ENCODE peak calls at places on chromosomes 2 and 18, in five cellular contexts. One of them, this sample, is unnamed. For H3K36me3 and H3K27me3, the result is how much of the 10 kb centered on the place peaks cover.

GRCh38 chr2:12202702-12203101 is 456.3 kb downstream of the LPIN1 start:
- DNase-seq in CD8-positive, alpha-beta T cell: no peak
- DNase-seq in fibroblast of lung: peak
- DNase-seq in Panc1: no peak
- DNase-seq in body of pancreas: peak
- DNase-seq in this sample: no peak

GRCh38 chr18:61854578-61854977 is 38.2 kb downstream of the RNF152 start:
- DNase-seq in CD8-positive, alpha-beta T cell: no peak
- DNase-seq in fibroblast of lung: peak
- DNase-seq in Panc1: no peak
- DNase-seq in body of pancreas: no peak
- DNase-seq in this sample: no peak

GRCh38 chr2:233092446-233093438 is 32.6 kb downstream of the INPP5D start:
- DNase-seq in CD8-positive, alpha-beta T cell: no peak
- DNase-seq in fibroblast of lung: no peak
- DNase-seq in Panc1: no peak
- DNase-seq in body of pancreas: no peak
- DNase-seq in this sample: no peak

GRCh38 chr2:173051463-173051862 is 24.2 kb upstream of the MAP3K20 start:
- DNase-seq in CD8-positive, alpha-beta T cell: no peak
- DNase-seq in fibroblast of lung: no peak
- DNase-seq in Panc1: no peak
- DNase-seq in body of pancreas: no peak
- DNase-seq in this sample: no peak

GRCh38 chr2:109612991-109613921 is 510 bp downstream of the SEPTIN10 start:
- DNase-seq in CD8-positive, alpha-beta T cell: no peak
- DNase-seq in fibroblast of lung: peak
- DNase-seq in Panc1: no peak
- DNase-seq in body of pancreas: peak
- DNase-seq in this sample: no peak

GRCh38 chr2:192570786-192571185 is 376.1 kb upstream of the TMEFF2 start:
- DNase-seq in CD8-positive, alpha-beta T cell: no peak
- DNase-seq in fibroblast of lung: no peak
- DNase-seq in Panc1: no peak
- DNase-seq in body of pancreas: no peak
- DNase-seq in this sample: no peak

GRCh38 chr2:28011322-28011737 is 120.8 kb downstream of the BABAM2 start:
- DNase-seq in CD8-positive, alpha-beta T cell: no peak
- DNase-seq in fibroblast of lung: no peak
- DNase-seq in Panc1: no peak
- DNase-seq in body of pancreas: no peak
- DNase-seq in this sample: no peak

GRCh38 chr2:1091895-1092585 is 141.4 kb downstream of the SNTG2 start:
- DNase-seq in CD8-positive, alpha-beta T cell: no peak
- DNase-seq in fibroblast of lung: no peak
- DNase-seq in Panc1: no peak
- DNase-seq in body of pancreas: no peak
- DNase-seq in this sample: no peak

GRCh38 chr2:36713300-36713699 is 16.8 kb downstream of the VIT start:
- DNase-seq in CD8-positive, alpha-beta T cell: no peak
- DNase-seq in fibroblast of lung: no peak
- DNase-seq in Panc1: no peak
- DNase-seq in body of pancreas: no peak
- DNase-seq in this sample: no peak

GRCh38 chr2:230068658-230069080 is at the start of gene SLC16A14:
- DNase-seq in CD8-positive, alpha-beta T cell: peak
- DNase-seq in fibroblast of lung: peak
- DNase-seq in Panc1: peak
- DNase-seq in body of pancreas: peak
- DNase-seq in this sample: peak

GRCh38 chr2:197800091-197800490 is 4.3 kb upstream of the PLCL1 start:
- DNase-seq in CD8-positive, alpha-beta T cell: no peak
- DNase-seq in fibroblast of lung: no peak
- DNase-seq in Panc1: no peak
- DNase-seq in body of pancreas: no peak
- DNase-seq in this sample: no peak

GRCh38 chr2:33029459-33029858 is 82.7 kb downstream of the LTBP1 start:
- DNase-seq in CD8-positive, alpha-beta T cell: no peak
- DNase-seq in fibroblast of lung: no peak
- DNase-seq in Panc1: no peak
- DNase-seq in body of pancreas: no peak
- DNase-seq in this sample: no peak

GRCh38 chr18:24992491-24992890 is 359.5 kb downstream of the ZNF521 start:
- DNase-seq in CD8-positive, alpha-beta T cell: no peak
- DNase-seq in fibroblast of lung: peak
- DNase-seq in Panc1: no peak
- DNase-seq in body of pancreas: no peak
- DNase-seq in this sample: no peak

GRCh38 chr2:232030229-232030628 is 68.7 kb downstream of the DIS3L2 start:
- DNase-seq in CD8-positive, alpha-beta T cell: no peak
- DNase-seq in fibroblast of lung: no peak
- DNase-seq in Panc1: no peak
- DNase-seq in body of pancreas: no peak
- DNase-seq in this sample: no peak

GRCh38 chr2:221166283-221166682 is 405.8 kb downstream of the EPHA4 start:
- DNase-seq in CD8-positive, alpha-beta T cell: no peak
- DNase-seq in fibroblast of lung: no peak
- DNase-seq in Panc1: no peak
- DNase-seq in body of pancreas: no peak
- DNase-seq in this sample: no peak

GRCh38 chr18:63427566-63427965 is 5.3 kb upstream of the VPS4B start:
- DNase-seq in CD8-positive, alpha-beta T cell: no peak
- DNase-seq in fibroblast of lung: peak
- DNase-seq in Panc1: no peak
- DNase-seq in body of pancreas: no peak
- DNase-seq in this sample: no peak

GRCh38 chr18:63422087-63422861 is at the start of gene VPS4B:
- DNase-seq in CD8-positive, alpha-beta T cell: peak
- DNase-seq in fibroblast of lung: peak
- DNase-seq in Panc1: peak
- DNase-seq in body of pancreas: peak
- DNase-seq in this sample: peak

GRCh38 chr18:63421514-63421913 is 762 bp downstream of the VPS4B start:
- DNase-seq in CD8-positive, alpha-beta T cell: no peak
- DNase-seq in fibroblast of lung: peak
- DNase-seq in Panc1: no peak
- DNase-seq in body of pancreas: no peak
- DNase-seq in this sample: no peak

DNA sequence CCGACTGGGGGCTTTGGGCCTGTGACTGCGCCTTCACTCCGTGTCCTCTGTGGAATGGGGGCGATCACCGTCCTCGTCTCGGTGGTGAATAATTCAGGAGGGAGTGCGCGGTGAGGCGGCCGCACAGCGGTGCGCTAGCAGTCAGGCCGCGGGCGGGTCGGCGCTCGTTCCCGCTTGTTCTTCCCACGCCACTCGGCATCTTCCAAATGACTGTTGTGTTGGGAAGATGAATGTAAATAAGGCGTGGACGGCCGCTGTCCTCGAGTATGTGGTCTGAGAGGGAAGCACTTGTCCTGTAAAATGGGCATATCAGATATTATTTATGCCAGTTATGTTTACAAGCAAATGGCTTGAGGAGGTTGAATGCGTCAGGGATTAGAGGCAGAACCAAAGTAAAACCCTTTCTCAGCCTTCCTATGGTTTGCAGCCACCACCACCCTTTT is 607 bp upstream of the VPS4B start:
- DNase-seq in CD8-positive, alpha-beta T cell: no peak
- DNase-seq in fibroblast of lung: no peak
- DNase-seq in Panc1: no peak
- DNase-seq in body of pancreas: no peak
- DNase-seq in this sample: no peak
- TF ChIP-seq CTCF in CD8-positive, alpha-beta T cell: no peak
- TF ChIP-seq CTCF in fibroblast of lung: no peak
- TF ChIP-seq CTCF in Panc1: no peak
- TF ChIP-seq CTCF in body of pancreas: no peak
- TF ChIP-seq CTCF in this sample: no peak

DNA sequence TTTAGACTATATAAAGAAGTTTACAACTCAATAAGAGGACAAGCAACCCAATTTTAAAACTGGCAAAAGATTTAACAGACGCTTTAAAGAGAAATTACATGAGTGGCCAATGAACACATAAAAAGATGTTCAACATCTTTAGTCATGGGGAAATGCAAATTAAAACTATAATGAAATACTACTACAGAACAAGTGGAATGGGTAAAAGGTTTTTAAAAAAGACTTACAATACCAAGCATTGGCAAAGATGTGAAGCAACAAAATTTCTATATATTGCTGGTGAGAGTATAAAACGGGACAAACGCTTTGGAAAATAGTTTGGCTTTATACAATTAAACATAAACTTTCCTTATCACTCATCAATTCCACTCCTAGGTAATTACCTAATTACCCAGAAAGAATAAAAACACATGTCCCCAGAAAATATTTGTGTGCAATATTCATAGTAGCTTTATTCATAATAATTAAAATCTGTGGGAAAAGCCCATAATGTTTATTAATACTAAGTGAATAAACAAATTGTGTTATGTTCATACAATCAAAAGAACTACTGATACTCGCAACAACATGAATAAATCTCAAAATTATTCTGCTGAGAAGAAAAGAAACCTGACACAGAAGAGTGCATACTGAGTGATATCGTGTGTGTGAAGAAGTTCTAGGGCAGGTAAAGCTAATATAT is 76.7 kb upstream of the MYCN start:
- DNase-seq in CD8-positive, alpha-beta T cell: no peak
- DNase-seq in fibroblast of lung: no peak
- DNase-seq in Panc1: no peak
- DNase-seq in body of pancreas: no peak
- DNase-seq in this sample: no peak
- H3K36me3 ChIP-seq in CD8-positive, alpha-beta T cell: under half
- H3K36me3 ChIP-seq in fibroblast of lung: under half
- H3K36me3 ChIP-seq in Panc1: under half
- H3K36me3 ChIP-seq in body of pancreas: under half
- H3K36me3 ChIP-seq in this sample: under half

DNA sequence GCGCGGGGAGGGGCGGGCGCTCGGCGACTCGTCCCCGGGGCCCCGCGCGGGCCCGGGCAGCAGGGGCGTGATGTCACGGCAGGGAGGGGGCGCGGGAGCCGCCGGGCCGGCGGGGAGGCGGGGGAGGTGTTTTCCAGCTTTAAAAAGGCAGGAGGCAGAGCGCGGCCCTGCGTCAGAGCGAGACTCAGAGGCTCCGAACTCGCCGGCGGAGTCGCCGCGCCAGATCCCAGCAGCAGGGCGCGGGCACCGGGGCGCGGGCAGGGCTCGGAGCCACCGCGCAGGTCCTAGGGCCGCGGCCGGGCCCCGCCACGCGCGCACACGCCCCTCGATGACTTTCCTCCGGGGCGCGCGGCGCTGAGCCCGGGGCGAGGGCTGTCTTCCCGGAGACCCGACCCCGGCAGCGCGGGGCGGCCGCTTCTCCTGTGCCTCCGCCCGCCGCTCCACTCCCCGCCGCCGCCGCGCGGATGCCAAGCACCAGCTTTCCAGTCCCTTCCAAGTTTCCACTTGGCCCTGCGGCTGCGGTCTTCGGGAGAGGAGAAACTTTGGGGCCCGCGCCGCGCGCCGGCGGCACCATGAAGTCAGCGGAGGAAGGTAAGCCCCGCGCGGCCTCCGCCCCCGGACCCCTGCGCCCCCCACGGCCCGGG is at the start of gene NFATC1:
- DNase-seq in CD8-positive, alpha-beta T cell: peak
- DNase-seq in fibroblast of lung: peak
- DNase-seq in Panc1: no peak
- DNase-seq in body of pancreas: peak
- DNase-seq in this sample: no peak
- H3K27me3 ChIP-seq in CD8-positive, alpha-beta T cell: under half
- H3K27me3 ChIP-seq in fibroblast of lung: under half
- H3K27me3 ChIP-seq in Panc1: under half
- H3K27me3 ChIP-seq in body of pancreas: under half
- H3K27me3 ChIP-seq in this sample: under half

DNA sequence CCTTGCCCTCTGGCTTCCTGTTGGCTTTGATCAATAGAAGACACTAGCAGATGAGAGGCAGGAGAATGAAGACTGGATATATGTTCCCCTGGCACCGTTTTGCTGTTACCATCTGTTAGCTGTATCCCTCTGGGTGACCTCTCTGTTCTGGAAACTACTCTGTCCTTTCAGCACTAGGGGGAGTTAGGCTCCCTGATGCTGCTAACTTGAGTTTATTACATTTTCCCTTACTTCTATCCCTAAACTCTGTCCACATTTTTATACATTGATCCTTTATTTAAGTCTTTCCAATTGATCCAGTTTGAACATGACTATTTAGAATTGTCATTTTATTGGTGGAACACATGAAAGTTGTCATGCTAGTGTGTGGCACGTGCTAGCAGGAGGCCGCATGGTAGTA is 1014.3 kb upstream of the CDH2 start:
- DNase-seq in CD8-positive, alpha-beta T cell: no peak
- DNase-seq in fibroblast of lung: peak
- DNase-seq in Panc1: no peak
- DNase-seq in body of pancreas: no peak
- DNase-seq in this sample: no peak
- TF ChIP-seq CTCF in CD8-positive, alpha-beta T cell: no peak
- TF ChIP-seq CTCF in fibroblast of lung: peak
- TF ChIP-seq CTCF in Panc1: no peak
- TF ChIP-seq CTCF in body of pancreas: no peak
- TF ChIP-seq CTCF in this sample: no peak

DNA sequence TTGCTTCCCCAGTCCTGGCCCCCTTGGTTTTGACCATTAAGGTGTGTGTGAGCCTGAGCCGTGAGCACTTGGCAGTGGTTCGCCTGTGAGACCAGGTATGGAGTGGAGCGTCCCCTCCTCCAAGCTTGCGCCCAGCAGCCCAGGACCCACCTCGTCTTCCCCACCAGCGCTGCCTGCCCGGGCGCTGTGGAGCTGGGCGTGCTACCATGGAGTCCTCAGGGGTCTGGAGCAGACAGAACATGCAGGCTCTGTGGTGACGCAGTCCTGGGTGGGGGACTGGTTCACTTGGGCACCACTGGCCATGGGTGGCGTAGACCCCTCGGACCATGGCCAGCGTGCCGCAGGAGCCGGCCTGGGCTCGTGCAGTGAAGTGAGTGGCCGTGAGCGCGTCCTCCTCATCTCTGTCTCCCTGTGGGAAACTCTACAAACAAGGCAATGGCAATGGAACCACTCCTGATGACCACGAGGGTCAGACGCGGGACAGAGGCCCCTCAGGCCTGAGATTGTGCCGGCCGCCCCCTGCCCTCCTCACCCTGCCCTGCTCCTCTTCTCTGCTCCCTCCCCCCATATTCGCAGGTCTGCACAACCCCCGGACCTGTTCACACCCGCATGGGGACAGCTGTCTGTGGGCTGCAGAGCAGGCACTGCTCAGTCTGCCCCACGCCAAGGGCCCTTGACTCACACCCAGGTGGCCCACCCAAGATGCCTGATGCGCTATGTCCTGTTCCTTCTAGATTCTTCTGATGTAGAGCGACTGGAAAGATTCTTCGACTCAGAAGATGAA is 15.0 kb downstream of the DTYMK start:
- DNase-seq in CD8-positive, alpha-beta T cell: no peak
- DNase-seq in fibroblast of lung: no peak
- DNase-seq in Panc1: no peak
- DNase-seq in body of pancreas: no peak
- DNase-seq in this sample: no peak
- H3K36me3 ChIP-seq in CD8-positive, alpha-beta T cell: under half
- H3K36me3 ChIP-seq in fibroblast of lung: under half
- H3K36me3 ChIP-seq in Panc1: under half
- H3K36me3 ChIP-seq in body of pancreas: under half
- H3K36me3 ChIP-seq in this sample: under half

GRCh38 chr2:26691140-26691539 is 1.4 kb upstream of the KCNK3 start:
- DNase-seq in CD8-positive, alpha-beta T cell: no peak
- DNase-seq in fibroblast of lung: no peak
- DNase-seq in Panc1: no peak
- DNase-seq in body of pancreas: no peak
- DNase-seq in this sample: no peak
- H3K27me3 ChIP-seq in CD8-positive, alpha-beta T cell: under half
- H3K27me3 ChIP-seq in fibroblast of lung: under half
- H3K27me3 ChIP-seq in Panc1: under half
- H3K27me3 ChIP-seq in body of pancreas: under half
- H3K27me3 ChIP-seq in this sample: under half